ENCODE peak calls at places on chromosomes 12 and 14, in six cellular contexts. B is AG10803; Z is CD8-positive, alpha-beta T cell; P is natural killer cell; E is GM23338; J is fibroblast of lung. O is an unnamed sample.

GRCh38 chr12:62715086-62715786 is 219.7 kb downstream of the PPM1H start:
- DNase-seq in B (no peak), Z (no peak), P (no peak), E (no peak), J (no peak), O (no peak)

GRCh38 chr14:67391266-67391665 is 20.7 kb downstream of the PLEK2 start:
- DNase-seq in B (no peak), Z (no peak), P (no peak), E (no peak), J (no peak), O (no peak)

GRCh38 chr14:24337144-24337823 is 2.4 kb upstream of the ADCY4 start:
- DNase-seq in B (no peak), Z (no peak), P (no peak), E (no peak), J (no peak), O (no peak)

GRCh38 chr14:35333797-35334743 is 41.9 kb downstream of the PSMA6 start:
- DNase-seq in B (no peak), Z (peak; percentile 31), P (peak; percentile 62), E (no peak), J (no peak), O (no peak)

GRCh38 chr14:39320318-39320717 is 86.6 kb downstream of the MIA2 start:
- DNase-seq in B (peak; percentile 34), Z (no peak), P (no peak), E (no peak), J (no peak), O (no peak)

GRCh38 chr12:123917337-123917850 is 55.2 kb downstream of the CCDC92 start:
- DNase-seq in B (no peak), Z (no peak), P (no peak), E (no peak), J (no peak), O (no peak)

GRCh38 chr12:120229583-120230325 is 28.8 kb upstream of the RPLP0 start:
- DNase-seq in B (no peak), Z (no peak), P (no peak), E (peak; percentile 50), J (no peak), O (peak; percentile 72)

GRCh38 chr14:74977901-74978385 is 22.5 kb upstream of the PGF start:
- DNase-seq in B (no peak), Z (no peak), P (no peak), E (no peak), J (no peak), O (no peak)

GRCh38 chr14:98926802-98927201 is 345.2 kb downstream of the BCL11B start:
- DNase-seq in B (peak; percentile 13), Z (no peak), P (no peak), E (no peak), J (peak; percentile 44), O (no peak)

GRCh38 chr14:20247651-20248246 is 8.7 kb downstream of the OR11H4 start:
- DNase-seq in B (no peak), Z (no peak), P (no peak), E (peak; percentile 66), J (no peak), O (no peak)

GRCh38 chr14:35326364-35326763 is 34.2 kb downstream of the PSMA6 start:
- DNase-seq in B (no peak), Z (no peak), P (no peak), E (no peak), J (no peak), O (no peak)

DNA sequence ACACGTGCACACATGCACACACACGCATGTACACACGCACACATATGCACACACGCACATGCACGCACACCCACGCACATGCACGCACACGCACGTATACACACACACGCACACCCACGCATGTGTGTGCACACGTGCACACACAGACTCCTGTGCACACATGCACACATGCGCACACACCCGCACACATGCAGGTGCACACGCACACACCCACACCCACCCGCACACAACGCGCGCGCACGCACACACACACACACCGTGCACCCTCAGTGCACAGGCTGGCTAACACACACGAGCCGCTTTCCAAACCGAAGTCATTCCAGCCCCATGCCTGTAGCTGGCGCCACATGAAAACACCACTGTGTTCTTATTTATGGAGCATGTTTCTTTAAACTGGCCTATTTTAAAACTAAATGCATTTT is 45.3 kb downstream of the GALNT9 start:
- DNase-seq in B (peak; percentile 4), Z (no peak), P (no peak), E (no peak), J (peak; percentile 16), O (no peak)
- TF ChIP-seq CTCF in B (peak; percentile 36), Z (no peak), P (no peak), E (peak; percentile 31), J (peak; percentile 7), O (no peak)

GRCh38 chr12:53482626-53483165 is 16.6 kb downstream of the MAP3K12 start:
- DNase-seq in B (no peak), Z (no peak), P (no peak), E (no peak), J (no peak), O (no peak)

GRCh38 chr12:53483225-53483978 is 15.9 kb downstream of the MAP3K12 start:
- DNase-seq in B (no peak), Z (no peak), P (no peak), E (peak; percentile 37), J (no peak), O (no peak)

GRCh38 chr12:53481108-53481442 is 18.2 kb downstream of the MAP3K12 start:
- DNase-seq in B (no peak), Z (no peak), P (no peak), E (no peak), J (no peak), O (no peak)

GRCh38 chr12:53480425-53481107 is 18.7 kb downstream of the MAP3K12 start:
- DNase-seq in B (no peak), Z (no peak), P (no peak), E (no peak), J (no peak), O (no peak)

DNA sequence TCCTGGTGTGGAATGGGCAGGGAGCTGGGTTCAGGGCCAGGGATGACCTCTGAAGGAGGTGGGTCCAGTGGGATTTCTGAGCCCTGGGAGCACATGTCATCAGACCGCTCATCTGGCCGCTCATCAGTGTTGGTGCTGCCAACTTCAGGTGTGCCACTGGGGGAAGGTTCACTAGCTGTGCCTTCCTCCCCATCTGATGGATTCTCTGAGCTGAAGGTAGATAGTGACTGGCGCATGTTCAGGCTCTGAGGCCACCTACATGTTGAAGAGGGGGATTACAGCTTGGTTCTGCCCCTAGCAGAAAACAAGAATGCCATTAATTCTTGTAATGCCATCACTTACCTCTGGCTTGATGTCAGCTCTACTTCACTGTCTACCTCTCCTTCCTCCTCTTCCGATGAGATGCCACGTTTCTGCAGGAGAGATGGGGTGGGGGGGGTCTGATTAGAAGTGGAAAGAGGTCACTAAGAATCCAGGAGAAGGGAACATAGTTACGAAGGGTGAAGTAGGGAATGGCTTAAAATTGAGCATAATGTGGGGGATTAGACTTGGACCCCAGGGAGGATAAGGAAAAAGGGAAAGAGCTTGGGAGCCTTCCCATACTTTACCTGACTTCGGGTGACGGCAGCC is 17.2 kb downstream of the MAP3K12 start:
- DNase-seq in B (no peak), Z (no peak), P (no peak), E (peak; percentile 83), J (no peak), O (no peak)
- TF ChIP-seq CTCF in B (peak; percentile 27), Z (peak; percentile 34), P (no peak), E (peak; percentile 36), J (peak; percentile 13), O (peak; percentile 23)

GRCh38 chr12:52380271-52380694 is 5.2 kb downstream of the KRT84 start:
- DNase-seq in B (peak; percentile 27), Z (no peak), P (no peak), E (peak; percentile 54), J (no peak), O (no peak)
- TF ChIP-seq CTCF in B (peak; percentile 65), Z (no peak), P (peak; percentile 25), E (peak; percentile 61), J (peak; percentile 29), O (no peak)

GRCh38 chr14:105974902-105975301 is 448.5 kb downstream of the TMEM121 start:
- DNase-seq in B (no peak), Z (peak; percentile 67), P (peak; percentile 67), E (peak; percentile 1), J (no peak), O (no peak)
- TF ChIP-seq CTCF in B (no peak), Z (peak; percentile 68), P (peak; percentile 61), E (no peak), J (no peak), O (no peak)

GRCh38 chr14:96725232-96725631 is 72.0 kb upstream of the VRK1 start:
- DNase-seq in B (no peak), Z (no peak), P (no peak), E (no peak), J (no peak), O (no peak)
- TF ChIP-seq CTCF in B (no peak), Z (no peak), P (no peak), E (no peak), J (no peak), O (no peak)

GRCh38 chr12:16685107-16685506 is 79.1 kb upstream of the LMO3 start:
- DNase-seq in B (peak; percentile 2), Z (no peak), P (no peak), E (peak; percentile 12), J (no peak), O (no peak)
- TF ChIP-seq CTCF in B (peak; percentile 40), Z (no peak), P (no peak), E (peak; percentile 70), J (peak; percentile 10), O (no peak)

DNA sequence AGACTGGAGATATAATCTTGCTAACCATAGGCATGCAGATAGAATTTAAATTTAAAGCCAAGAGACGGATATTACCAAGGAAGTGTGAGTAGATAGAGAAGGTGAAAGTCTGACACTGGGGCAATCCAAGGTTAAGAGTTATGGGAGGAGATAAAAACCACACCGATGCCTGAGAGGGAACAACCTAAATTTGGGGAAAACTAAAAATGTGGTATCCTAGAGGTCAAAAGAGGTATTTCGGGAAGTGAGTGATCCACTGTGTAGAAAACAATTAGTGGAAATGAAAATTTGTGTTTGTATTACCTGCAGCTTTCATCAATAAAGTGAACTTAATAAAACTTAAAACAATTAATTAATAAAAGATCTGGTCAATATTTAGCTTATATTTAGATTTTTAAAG is 269.0 kb upstream of the RPL10L start:
- DNase-seq in B (no peak), Z (no peak), P (no peak), E (peak; percentile 22), J (no peak), O (no peak)
- TF ChIP-seq CTCF in B (no peak), Z (no peak), P (no peak), E (peak; percentile 53), J (no peak), O (peak; percentile 73)

GRCh38 chr14:22847661-22848341 is 11.4 kb downstream of the MMP14 start:
- DNase-seq in B (peak; percentile 66), Z (no peak), P (no peak), E (peak; percentile 52), J (peak; percentile 79), O (no peak)
- TF ChIP-seq CTCF in B (no peak), Z (no peak), P (no peak), E (peak; percentile 26), J (peak; percentile 5), O (no peak)